ENCODE peak calls at places on chromosome 18, in four cellular contexts. J is AG10803, H is left ventricle myocardium inferior, P is WERI-Rb-1. M is an unnamed sample.

GRCh38 chr18:79890638-79891037 is 60.8 kb downstream of the SLC66A2 start:
- DNase-seq in J (no peak), H (no peak), P (no peak), M (no peak)

GRCh38 chr18:35616664-35617423 is 35.3 kb downstream of the GALNT1 start:
- DNase-seq in J (peak; percentile 60), H (no peak), P (no peak), M (peak; percentile 28)

GRCh38 chr18:77178559-77178958 is 46.0 kb upstream of the MBP start:
- DNase-seq in J (no peak), H (no peak), P (no peak), M (peak; percentile 61)

GRCh38 chr18:1383465-1383864 is 478.8 kb downstream of the ADCYAP1 start:
- DNase-seq in J (no peak), H (no peak), P (no peak), M (no peak)

GRCh38 chr18:61896767-61897166 is 4.0 kb upstream of the RNF152 start:
- DNase-seq in J (peak; percentile 60), H (peak; percentile 26), P (peak; percentile 60), M (peak; percentile 67)

GRCh38 chr18:46624127-46624526 is 32.9 kb downstream of the LOXHD1 start:
- DNase-seq in J (no peak), H (no peak), P (no peak), M (no peak)

GRCh38 chr18:79317718-79318117 is 78.0 kb upstream of the NFATC1 start:
- DNase-seq in J (peak; percentile 43), H (no peak), P (no peak), M (no peak)

GRCh38 chr18:3995476-3996102 is 459.5 kb downstream of the DLGAP1 start:
- DNase-seq in J (peak; percentile 60), H (no peak), P (peak; percentile 53), M (no peak)

GRCh38 chr18:8816233-8816632 is 110.9 kb downstream of the MTCL1 start:
- DNase-seq in J (peak; percentile 46), H (no peak), P (no peak), M (no peak)

GRCh38 chr18:35077937-35078336 is 36.7 kb downstream of the MAPRE2 start:
- DNase-seq in J (no peak), H (no peak), P (no peak), M (no peak)

GRCh38 chr18:77198663-77199062 is 51.0 kb upstream of the GALR1 start:
- DNase-seq in J (no peak), H (no peak), P (no peak), M (no peak)

GRCh38 chr18:79519751-79520472 is 124.2 kb downstream of the NFATC1 start:
- DNase-seq in J (no peak), H (no peak), P (no peak), M (no peak)

GRCh38 chr18:36775396-36775795 is 53.4 kb downstream of the TPGS2 start:
- DNase-seq in J (no peak), H (no peak), P (no peak), M (no peak)

GRCh38 chr18:9900699-9901098 is 13.1 kb upstream of the VAPA start:
- DNase-seq in J (no peak), H (no peak), P (no peak), M (no peak)

GRCh38 chr18:9905401-9905922 is 8.4 kb upstream of the VAPA start:
- DNase-seq in J (peak; percentile 29), H (no peak), P (no peak), M (no peak)

GRCh38 chr18:9901377-9901776 is 12.4 kb upstream of the VAPA start:
- DNase-seq in J (no peak), H (no peak), P (no peak), M (no peak)

GRCh38 chr18:9906407-9906955 is 7.3 kb upstream of the VAPA start:
- DNase-seq in J (no peak), H (no peak), P (no peak), M (no peak)

GRCh38 chr18:9902832-9903231 is 11.0 kb upstream of the VAPA start:
- DNase-seq in J (peak; percentile 39), H (peak; percentile 38), P (peak; percentile 87), M (no peak)
- H3K4me3 ChIP-seq in J (no peak overlapping the region), H (no peak overlapping the region), P (no peak overlapping the region), M (no peak overlapping the region)

GRCh38 chr18:58579561-58580047 is 49.3 kb downstream of the ALPK2 start:
- DNase-seq in J (peak; percentile 95), H (no peak), P (no peak), M (no peak)

GRCh38 chr18:58580078-58580477 is 48.8 kb downstream of the ALPK2 start:
- DNase-seq in J (peak; percentile 78), H (no peak), P (no peak), M (no peak)

GRCh38 chr18:58580623-58581022 is 48.3 kb downstream of the ALPK2 start:
- DNase-seq in J (peak; percentile 83), H (no peak), P (peak; percentile 37), M (no peak)

GRCh38 chr18:58578321-58578720 is 50.6 kb downstream of the ALPK2 start:
- DNase-seq in J (peak; percentile 42), H (no peak), P (peak; percentile 50), M (no peak)

GRCh38 chr18:58578835-58579560 is 49.9 kb downstream of the ALPK2 start:
- DNase-seq in J (peak; percentile 95), H (no peak), P (peak; percentile 30), M (no peak)
- H3K4me3 ChIP-seq in J (peak overlapping the region; percentile 85), H (peak overlapping the region; percentile 4), P (peak overlapping the region; percentile 3), M (no peak overlapping the region)

GRCh38 chr18:29181151-29181901 is 1004.4 kb upstream of the CDH2 start:
- DNase-seq in J (peak; percentile 97), H (no peak), P (no peak), M (peak; percentile 34)
- H3K4me3 ChIP-seq in J (no peak overlapping the region), H (no peak overlapping the region), P (no peak overlapping the region), M (no peak overlapping the region)

GRCh38 chr18:22175326-22175725 is 5.9 kb downstream of the GATA6 start:
- DNase-seq in J (no peak), H (no peak), P (no peak), M (no peak)

GRCh38 chr18:22176282-22176621 is 6.9 kb downstream of the GATA6 start:
- DNase-seq in J (no peak), H (no peak), P (no peak), M (no peak)

GRCh38 chr18:22173928-22174301 is 4.5 kb downstream of the GATA6 start:
- DNase-seq in J (no peak), H (no peak), P (no peak), M (no peak)

GRCh38 chr18:22173221-22173927 is 4.0 kb downstream of the GATA6 start:
- DNase-seq in J (no peak), H (no peak), P (no peak), M (no peak)

GRCh38 chr18:22174341-22175148 is 5.2 kb downstream of the GATA6 start:
- DNase-seq in J (no peak), H (no peak), P (no peak), M (peak; percentile 29)
- H3K4me3 ChIP-seq in J (no peak overlapping the region), H (peak overlapping the region; percentile 99), P (no peak overlapping the region), M (peak overlapping the region; percentile 93)

GRCh38 chr18:31041346-31042067 is 1.0 kb downstream of the DSC3 start:
- DNase-seq in J (no peak), H (no peak), P (no peak), M (no peak)
- H3K4me3 ChIP-seq in J (no peak overlapping the region), H (peak overlapping the region; percentile 59), P (no peak overlapping the region), M (peak overlapping the region; percentile 39)

DNA sequence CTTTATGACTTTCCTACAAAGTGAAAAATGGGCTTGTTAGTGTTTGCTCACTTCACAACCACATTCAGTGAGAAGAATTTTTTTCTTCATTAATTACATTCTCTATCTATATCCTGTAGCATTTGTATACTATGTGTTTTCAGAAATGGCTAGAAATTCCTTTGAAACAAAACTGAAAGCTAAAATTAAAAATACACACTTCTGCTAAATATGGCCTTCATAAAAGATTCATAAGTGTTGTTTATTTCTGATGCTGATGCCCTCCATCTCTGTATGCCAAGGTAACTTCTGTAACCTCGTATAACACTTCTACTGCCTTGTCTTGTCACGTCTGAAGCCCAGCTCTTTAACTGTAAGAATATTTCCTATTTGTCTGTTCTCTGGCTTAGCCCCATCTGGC is 59.8 kb downstream of the PMAIP1 start:
- DNase-seq in J (no peak), H (no peak), P (no peak), M (no peak)
- H3K4me3 ChIP-seq in J (no peak overlapping the region), H (no peak overlapping the region), P (no peak overlapping the region), M (no peak overlapping the region)

GRCh38 chr18:23531912-23532311 is 28.6 kb downstream of the RMC1 start:
- DNase-seq in J (no peak), H (no peak), P (no peak), M (no peak)
- H3K4me3 ChIP-seq in J (no peak overlapping the region), H (no peak overlapping the region), P (no peak overlapping the region), M (no peak overlapping the region)

DNA sequence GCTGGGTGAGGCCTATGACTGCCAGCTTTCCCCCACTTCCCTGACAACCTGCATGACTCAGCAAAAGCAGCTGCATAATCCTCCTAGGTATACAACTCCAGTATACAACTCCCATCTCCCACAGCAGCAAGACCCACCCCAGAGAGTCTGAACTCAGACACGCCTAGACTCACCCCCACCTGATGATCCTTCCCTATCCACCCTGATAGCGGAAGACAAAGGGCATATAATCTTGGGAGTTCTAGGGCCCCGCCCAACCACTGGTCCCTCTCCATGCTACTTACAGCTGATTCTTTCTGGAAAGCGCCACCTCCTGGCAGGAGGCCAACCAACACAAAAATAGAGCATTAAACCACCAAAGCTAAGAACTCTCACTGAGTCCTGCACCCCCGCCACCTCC is 296.5 kb downstream of the DCC start:
- DNase-seq in J (no peak), H (no peak), P (peak; percentile 57), M (no peak)
- H3K4me3 ChIP-seq in J (no peak overlapping the region), H (no peak overlapping the region), P (no peak overlapping the region), M (no peak overlapping the region)

M was measured in tibial artery.